ENCODE peak calls at places on chromosomes 3 and 15, in eight cellular contexts. S, P, N, D, W, X, Q and R are unnamed samples.
A peak's percentile ranks its signal among the peaks of the same experiment; 100 is the strongest.

GRCh38 chr3:38004415-38005075 is 14.0 kb downstream of the VILL start:
- DNase-seq in S (peak; percentile 81), P (peak; percentile 70), N (peak; percentile 72), D (peak; percentile 75), W (peak; percentile 91), X (peak; percentile 62), Q (no peak), R (peak; percentile 88)

GRCh38 chr3:56135941-56136340 is 332.3 kb downstream of the ERC2 start:
- DNase-seq in S (peak; percentile 32), P (no peak), N (no peak), D (no peak), W (no peak), X (peak; percentile 30), Q (no peak), R (no peak)

GRCh38 chr15:56732881-56733130 is 503 bp downstream of the ZNF280D start:
- DNase-seq in S (no peak), P (no peak), N (no peak), D (no peak), W (no peak), X (no peak), Q (no peak), R (no peak)

GRCh38 chr15:62173215-62173614 is 8.1 kb upstream of the C2CD4B start:
- DNase-seq in S (peak; percentile 7), P (no peak), N (no peak), D (peak; percentile 18), W (no peak), X (no peak), Q (no peak), R (no peak)

GRCh38 chr3:172194702-172195392 is 155.5 kb downstream of the FNDC3B start:
- DNase-seq in S (no peak), P (no peak), N (peak; percentile 74), D (peak; percentile 62), W (no peak), X (no peak), Q (no peak), R (peak; percentile 80)

GRCh38 chr3:119310052-119310451 is 15.9 kb downstream of the ARHGAP31 start:
- DNase-seq in S (peak; percentile 91), P (peak; percentile 25), N (peak; percentile 82), D (peak; percentile 98), W (no peak), X (peak; percentile 98), Q (peak; percentile 88), R (peak; percentile 61)

GRCh38 chr15:29570121-29570930 is 251.9 kb downstream of the TJP1 start:
- DNase-seq in S (no peak), P (no peak), N (peak; percentile 67), D (peak; percentile 18), W (no peak), X (peak; percentile 9), Q (no peak), R (peak; percentile 78)

GRCh38 chr15:73959801-73960200 is 32.3 kb downstream of the STOML1 start:
- DNase-seq in S (no peak), P (no peak), N (no peak), D (no peak), W (no peak), X (no peak), Q (no peak), R (no peak)

GRCh38 chr15:39287322-39288195 is 293.3 kb upstream of the THBS1 start:
- DNase-seq in S (peak; percentile 60), P (peak; percentile 3), N (no peak), D (peak; percentile 24), W (no peak), X (peak; percentile 60), Q (no peak), R (no peak)

GRCh38 chr3:46107682-46108081 is 80.4 kb upstream of the XCR1 start:
- DNase-seq in S (no peak), P (no peak), N (no peak), D (no peak), W (no peak), X (no peak), Q (no peak), R (no peak)

GRCh38 chr15:74167891-74168331 is 5.6 kb upstream of the ISLR start:
- DNase-seq in S (no peak), P (no peak), N (no peak), D (no peak), W (peak; percentile 17), X (no peak), Q (no peak), R (peak; percentile 38)

GRCh38 chr15:57323806-57324589 is 52.3 kb upstream of the CGNL1 start:
- DNase-seq in S (peak; percentile 71), P (peak; percentile 41), N (peak; percentile 57), D (peak; percentile 94), W (no peak), X (peak; percentile 16), Q (peak; percentile 34), R (peak; percentile 87)

GRCh38 chr15:89556413-89557262 is 18.6 kb upstream of the TICRR start:
- DNase-seq in S (peak; percentile 85), P (peak; percentile 74), N (peak; percentile 85), D (peak; percentile 90), W (no peak), X (peak; percentile 71), Q (peak; percentile 19), R (peak; percentile 89)

GRCh38 chr3:124529826-124530571 is 200.3 kb upstream of the UMPS start:
- DNase-seq in S (no peak), P (no peak), N (no peak), D (no peak), W (no peak), X (peak; percentile 42), Q (no peak), R (peak; percentile 66)

GRCh38 chr15:73599934-73600333 is 33.3 kb downstream of the NPTN start:
- DNase-seq in S (peak; percentile 38), P (no peak), N (no peak), D (no peak), W (no peak), X (peak; percentile 25), Q (no peak), R (no peak)

DNA sequence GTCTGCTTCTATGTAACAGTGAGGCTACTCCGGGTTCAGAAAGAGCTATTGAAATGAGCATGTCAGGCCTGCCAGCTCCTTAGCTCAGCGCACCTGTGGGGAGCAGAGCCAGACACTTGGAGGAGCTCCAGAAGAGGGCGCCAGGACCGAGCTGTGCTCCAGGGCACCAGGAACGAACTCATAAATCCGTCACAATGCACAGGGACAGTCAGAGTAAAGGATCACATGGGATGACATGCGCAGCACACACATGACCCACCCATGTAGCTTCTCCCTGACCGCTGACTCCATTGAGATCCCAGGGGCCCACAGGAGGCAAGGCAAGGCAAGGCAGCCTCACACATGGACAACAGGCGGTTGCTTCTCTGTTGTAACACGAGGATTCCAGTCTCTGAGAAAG is 26.0 kb upstream of the GNB5 start:
- DNase-seq in S (peak; percentile 21), P (peak; percentile 35), N (peak; percentile 43), D (no peak), W (peak; percentile 65), X (no peak), Q (no peak), R (peak; percentile 85)
- TF ChIP-seq CTCF in S (no peak), P (peak; percentile 33), N (peak; percentile 50), D (no peak), W (no peak), X (no peak), Q (no peak), R (peak; percentile 73)

GRCh38 chr3:100057716-100058575 is 56.4 kb downstream of the FILIP1L start:
- DNase-seq in S (no peak), P (no peak), N (no peak), D (peak; percentile 48), W (no peak), X (no peak), Q (no peak), R (no peak)
- TF ChIP-seq CTCF in S (no peak), P (no peak), N (no peak), D (peak; percentile 31), W (no peak), X (no peak), Q (no peak), R (no peak)

GRCh38 chr15:42796955-42797779 is 60.2 kb upstream of the CDAN1 start:
- DNase-seq in S (peak; percentile 10), P (peak; percentile 5), N (peak; percentile 8), D (peak; percentile 26), W (no peak), X (peak; percentile 12), Q (no peak), R (no peak)

GRCh38 chr15:42802168-42802567 is 65.2 kb upstream of the CDAN1 start:
- DNase-seq in S (no peak), P (no peak), N (no peak), D (no peak), W (no peak), X (no peak), Q (no peak), R (no peak)

GRCh38 chr15:42803436-42803835 is 66.5 kb upstream of the CDAN1 start:
- DNase-seq in S (no peak), P (no peak), N (no peak), D (no peak), W (no peak), X (no peak), Q (no peak), R (no peak)

GRCh38 chr15:42798802-42799201 is 61.9 kb upstream of the CDAN1 start:
- DNase-seq in S (no peak), P (no peak), N (no peak), D (no peak), W (no peak), X (no peak), Q (no peak), R (no peak)

GRCh38 chr15:42800731-42801474 is 64.0 kb upstream of the CDAN1 start:
- DNase-seq in S (no peak), P (peak; percentile 21), N (peak; percentile 34), D (no peak), W (no peak), X (no peak), Q (no peak), R (peak; percentile 82)
- TF ChIP-seq CTCF in S (no peak), P (peak; percentile 37), N (peak; percentile 50), D (peak; percentile 34), W (no peak), X (no peak), Q (no peak), R (peak; percentile 77)

DNA sequence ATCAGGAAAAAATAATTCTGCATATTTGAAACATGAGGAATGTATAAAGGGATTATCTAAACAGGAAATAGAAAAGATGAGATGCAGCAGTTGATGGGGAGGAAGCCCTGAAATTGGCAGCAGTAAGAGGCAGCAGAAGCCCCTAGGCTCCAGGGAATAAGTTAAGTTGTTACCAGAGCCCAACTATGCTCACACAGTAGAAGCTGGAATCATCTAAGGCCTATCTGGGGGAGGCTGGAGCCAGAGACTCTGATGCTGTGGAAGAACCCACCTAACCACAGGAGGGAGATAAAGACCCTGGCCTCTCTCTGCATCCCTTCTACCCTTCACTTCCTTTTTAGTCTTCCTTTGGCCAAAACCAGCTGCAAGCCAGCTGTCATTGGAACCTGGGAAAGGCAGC is 519.7 kb downstream of the DIPK2A start:
- DNase-seq in S (no peak), P (no peak), N (peak; percentile 20), D (no peak), W (no peak), X (no peak), Q (no peak), R (peak; percentile 50)
- TF ChIP-seq CTCF in S (no peak), P (no peak), N (peak; percentile 11), D (no peak), W (no peak), X (no peak), Q (no peak), R (peak; percentile 50)

GRCh38 chr15:40289140-40289775 is 6.4 kb upstream of the ANKRD63 start:
- DNase-seq in S (peak; percentile 58), P (no peak), N (no peak), D (no peak), W (peak; percentile 80), X (no peak), Q (no peak), R (no peak)
- TF ChIP-seq CTCF in S (peak; percentile 12), P (no peak), N (no peak), D (no peak), W (no peak), X (no peak), Q (no peak), R (no peak)